ENCODE peak calls at places on chromosomes 13 and 19, in nine cellular contexts. F, T, X, K, Y, L, P, D and V are unnamed samples.

GRCh38 chr13:108154421-108154858 is 60.9 kb downstream of the LIG4 start:
- DNase-seq in X (no peak), L (no peak), T (no peak), F (no peak), P (no peak), K (no peak), Y (no peak), D (peak), V (no peak)

GRCh38 chr19:2270572-2271515 is 11.1 kb downstream of the PEAK3 start:
- DNase-seq in F (peak), K (peak), Y (peak), X (peak), P (peak), L (peak), D (peak), T (peak), V (peak)

GRCh38 chr19:32971715-32972540 is at the start of the genes CEP89 and FAAP24:
- DNase-seq in L (peak), F (peak), K (peak), X (peak), P (peak), D (peak), T (peak), Y (peak), V (peak)

GRCh38 chr13:77831870-77832269 is 86.8 kb downstream of the EDNRB start:
- DNase-seq in Y (no peak), D (no peak), F (no peak), L (no peak), P (no peak), X (no peak), K (no peak), T (no peak), V (no peak)

GRCh38 chr13:113777311-113778260 is 18.6 kb downstream of the TMEM255B start:
- DNase-seq in F (no peak), P (no peak), D (no peak), L (no peak), X (no peak), K (no peak), T (no peak), Y (peak), V (no peak)

GRCh38 chr13:40333238-40333637 is 333.2 kb downstream of the FOXO1 start:
- DNase-seq in L (no peak), K (no peak), P (no peak), X (no peak), T (no peak), D (no peak), F (no peak), Y (no peak), V (no peak)

GRCh38 chr19:38698225-38699026 is 45.8 kb downstream of the CAPN12 start:
- DNase-seq in Y (no peak), L (no peak), K (no peak), P (no peak), X (no peak), T (no peak), F (no peak), D (no peak), V (no peak)

GRCh38 chr19:20423381-20424207 is 142.0 kb downstream of the ZNF737 start:
- DNase-seq in D (peak), L (no peak), K (peak), Y (peak), T (peak), X (peak), P (peak), F (peak), V (no peak)

GRCh38 chr13:112756967-112757758 is 67.3 kb downstream of the ATP11A start:
- DNase-seq in F (peak), T (no peak), P (no peak), X (no peak), D (no peak), Y (peak), K (no peak), L (no peak), V (no peak)

GRCh38 chr13:67481445-67481844 is 251.3 kb upstream of the PCDH9 start:
- DNase-seq in Y (no peak), X (no peak), D (no peak), P (no peak), L (no peak), T (no peak), F (no peak), K (no peak), V (no peak)

GRCh38 chr19:53991224-53992113 is at the start of gene CACNG6:
- DNase-seq in P (no peak), X (no peak), K (no peak), L (no peak), Y (no peak), F (no peak), T (no peak), D (no peak), V (no peak)

GRCh38 chr19:11451327-11451941 is 16.0 kb downstream of the PRKCSH start:
- DNase-seq in F (no peak), Y (no peak), X (no peak), L (no peak), P (no peak), T (no peak), K (no peak), D (no peak), V (no peak)

GRCh38 chr13:23671367-23671766 is 101.2 kb downstream of the TNFRSF19 start:
- DNase-seq in T (peak), P (no peak), Y (peak), L (no peak), D (no peak), K (no peak), F (no peak), X (no peak), V (no peak)

GRCh38 chr13:27309967-27310598 is 39.5 kb downstream of the RASL11A start:
- DNase-seq in T (no peak), D (no peak), X (no peak), L (no peak), Y (no peak), F (no peak), P (no peak), K (no peak), V (no peak)

GRCh38 chr13:78875792-78876580 is 217.0 kb upstream of the OBI1 start:
- DNase-seq in F (peak), K (no peak), T (no peak), Y (no peak), D (no peak), X (no peak), P (no peak), L (no peak), V (no peak)

GRCh38 chr13:93708323-93709075 is 481.9 kb downstream of the GPC6 start:
- DNase-seq in D (no peak), L (no peak), K (no peak), P (no peak), T (no peak), X (no peak), Y (no peak), F (no peak), V (no peak)

GRCh38 chr19:1264801-1265610 is 4.1 kb upstream of the CIRBP start:
- DNase-seq in K (no peak), L (peak), T (peak), F (peak), P (peak), D (peak), X (no peak), Y (peak), V (no peak)

GRCh38 chr13:74251778-74252519 is 117.7 kb upstream of the KLF12 start:
- DNase-seq in D (no peak), X (no peak), T (peak), L (peak), Y (no peak), P (no peak), F (no peak), K (no peak), V (no peak)

GRCh38 chr19:32652893-32653625 is 21.9 kb downstream of the ANKRD27 start:
- DNase-seq in Y (peak), L (peak), F (peak), D (peak), K (peak), T (peak), X (no peak), P (peak), V (no peak)

GRCh38 chr19:34962945-34963530 is 991 bp downstream of the ZNF792 start:
- DNase-seq in P (peak), Y (peak), F (no peak), L (peak), X (no peak), T (no peak), K (no peak), D (no peak), V (peak)

GRCh38 chr19:38304866-38305429 is 897 bp downstream of the C19orf33 start:
- DNase-seq in T (no peak), L (peak), X (no peak), K (no peak), P (peak), Y (peak), F (no peak), D (peak), V (no peak)

GRCh38 chr13:21012211-21012610 is 49.2 kb downstream of the LATS2 start:
- DNase-seq in K (no peak), L (no peak), P (no peak), D (no peak), F (peak), Y (no peak), T (no peak), X (no peak), V (no peak)

GRCh38 chr13:20016649-20017364 is 58.3 kb downstream of the ZMYM2 start:
- DNase-seq in D (no peak), X (no peak), P (no peak), K (no peak), Y (no peak), L (no peak), F (no peak), T (no peak), V (no peak)

GRCh38 chr13:99860736-99861135 is 110.8 kb downstream of the ZIC5 start:
- DNase-seq in D (no peak), Y (no peak), T (no peak), K (no peak), F (no peak), X (no peak), P (no peak), L (no peak), V (no peak)

GRCh38 chr19:41223431-41224234 is 4.6 kb downstream of the AXL start:
- DNase-seq in D (no peak), F (no peak), L (no peak), P (no peak), Y (peak), T (peak), X (no peak), K (no peak), V (no peak)

GRCh38 chr13:51590966-51591627 is 6.8 kb downstream of the WDFY2 start:
- DNase-seq in Y (peak), L (no peak), D (peak), K (peak), F (no peak), T (peak), P (no peak), X (no peak), V (no peak)

GRCh38 chr19:30425885-30426838 is 54.0 kb downstream of the ZNF536 start:
- DNase-seq in P (no peak), F (no peak), L (no peak), T (no peak), X (no peak), D (no peak), K (no peak), Y (no peak), V (peak)

GRCh38 chr13:86758116-86758515 is 913.1 kb upstream of the SLITRK5 start:
- DNase-seq in K (no peak), L (no peak), P (no peak), D (no peak), X (no peak), Y (no peak), T (no peak), F (no peak), V (no peak)

GRCh38 chr19:45010306-45010705 is 9.0 kb downstream of the RELB start:
- DNase-seq in P (no peak), Y (no peak), T (no peak), D (no peak), F (no peak), L (peak), K (no peak), X (no peak), V (no peak)

GRCh38 chr19:4742717-4743646 is 19.3 kb upstream of the DPP9 start:
- DNase-seq in Y (no peak), X (no peak), D (peak), T (no peak), K (no peak), P (no peak), L (peak), F (no peak), V (no peak)

GRCh38 chr19:3548594-3548993 is 8.8 kb downstream of the MFSD12 start:
- DNase-seq in L (no peak), X (no peak), F (peak), Y (no peak), D (no peak), P (no peak), T (no peak), K (no peak), V (no peak)

GRCh38 chr13:86900906-86901305 is 770.3 kb upstream of the SLITRK5 start:
- DNase-seq in X (no peak), F (no peak), K (no peak), P (no peak), Y (no peak), T (no peak), D (no peak), L (no peak), V (no peak)

GRCh38 chr13:43293986-43294880 is 270.8 kb downstream of the DNAJC15 start:
- DNase-seq in D (no peak), L (peak), X (no peak), K (no peak), F (no peak), T (no peak), Y (no peak), P (no peak), V (no peak)

GRCh38 chr13:20772401-20773131 is 1.2 kb downstream of the EEF1AKMT1 start:
- DNase-seq in X (no peak), D (no peak), L (no peak), K (no peak), P (no peak), T (peak), F (no peak), Y (no peak), V (no peak)

GRCh38 chr13:95201814-95202521 is 99.3 kb downstream of the ABCC4 start:
- DNase-seq in Y (no peak), X (no peak), P (no peak), K (no peak), L (peak), F (no peak), D (no peak), T (peak), V (no peak)

GRCh38 chr19:18219911-18220631 is 6.2 kb downstream of the PDE4C start:
- DNase-seq in P (no peak), L (no peak), K (no peak), F (no peak), T (no peak), D (no peak), X (no peak), Y (no peak), V (no peak)

GRCh38 chr13:83825676-83826075 is 56.6 kb downstream of the SLITRK1 start:
- DNase-seq in L (no peak), P (no peak), X (no peak), T (no peak), D (no peak), F (no peak), Y (no peak), K (no peak), V (no peak)

GRCh38 chr19:4052114-4052992 is 14.3 kb downstream of the ZBTB7A start:
- DNase-seq in F (peak), T (no peak), K (no peak), Y (no peak), X (peak), L (peak), D (peak), P (peak), V (no peak)

GRCh38 chr19:6060600-6061391 is 49.5 kb downstream of the RFX2 start:
- DNase-seq in X (no peak), D (no peak), Y (peak), T (peak), K (no peak), F (peak), L (peak), P (no peak), V (peak)

GRCh38 chr13:111610077-111610476 is 289.6 kb downstream of the TEX29 start:
- DNase-seq in X (no peak), Y (no peak), F (no peak), P (no peak), K (no peak), T (no peak), L (no peak), D (no peak), V (no peak)

DNA sequence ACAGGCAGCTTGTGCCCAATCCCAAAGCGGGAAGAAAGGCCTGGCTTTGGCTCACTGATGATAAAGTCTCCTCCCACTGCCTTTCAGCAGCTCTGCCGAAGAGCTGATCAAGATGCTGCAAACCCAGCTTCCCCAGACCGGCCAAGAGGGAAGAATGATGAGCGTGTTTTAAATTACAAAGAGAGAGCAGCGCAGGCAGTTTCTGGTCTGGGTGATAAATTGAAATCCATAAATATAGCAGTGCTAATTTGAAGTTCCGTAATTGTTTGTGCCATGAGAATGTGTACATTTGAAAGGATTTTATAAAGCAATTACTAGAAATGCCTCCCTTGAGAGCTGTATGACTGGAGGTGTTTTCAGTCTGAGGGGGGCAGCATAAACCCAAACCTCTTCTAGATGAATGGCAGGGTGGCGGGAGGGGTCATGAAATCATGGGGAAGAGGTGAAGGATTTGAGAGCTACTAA is 171.8 kb downstream of the STK24 start:
- DNase-seq in K (no peak), Y (peak), L (peak), T (peak), X (no peak), D (no peak), F (no peak), P (no peak), V (no peak)
- TF ChIP-seq CTCF in K (no peak), Y (no peak), L (peak), T (no peak), X (no peak), D (no peak), F (no peak), P (no peak), V (no peak)

DNA sequence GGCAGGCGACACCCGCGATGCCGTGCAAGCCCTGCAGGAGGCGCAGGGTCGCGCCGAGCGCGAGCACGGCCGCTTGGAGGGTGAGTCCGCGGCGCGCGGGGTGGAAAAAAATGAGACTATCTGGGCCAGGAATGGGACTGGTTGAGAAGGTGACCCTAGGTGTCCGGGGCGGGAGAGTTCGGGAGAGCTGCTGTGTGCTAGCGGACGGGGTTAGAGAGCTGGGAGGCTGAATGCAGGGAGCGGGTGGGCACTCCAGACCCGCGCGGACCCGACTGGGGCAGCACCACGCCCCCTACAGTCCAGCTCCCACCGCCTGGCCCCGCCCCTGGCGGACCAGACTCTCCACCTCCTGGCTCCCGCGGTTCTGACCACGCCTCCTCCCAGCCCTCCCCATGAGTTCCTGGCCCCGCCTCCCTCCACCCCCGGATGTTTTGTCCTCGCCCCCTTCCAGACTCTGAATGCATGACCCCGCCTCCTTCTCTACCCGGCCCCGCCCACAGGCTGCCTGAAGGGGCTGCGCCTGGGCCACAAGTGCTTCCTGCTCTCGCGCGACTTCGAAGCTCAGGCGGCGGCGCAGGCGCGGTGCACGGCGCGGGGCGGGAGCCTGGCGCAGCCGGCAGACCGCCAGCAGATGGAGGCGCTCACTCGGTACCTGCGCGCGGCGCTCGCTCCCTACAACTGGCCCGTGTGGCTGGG is 1.5 kb downstream of the CLEC11A start:
- DNase-seq in D (peak), F (peak), L (peak), Y (peak), T (peak), K (peak), P (peak), X (peak), V (peak)
- TF ChIP-seq CTCF in D (peak), F (peak), L (peak), Y (no peak), T (peak), K (peak), P (peak), X (peak), V (peak)

GRCh38 chr13:28718538-28719226 is at the start of gene SLC46A3:
- DNase-seq in L (peak), D (peak), T (peak), F (peak), K (peak), Y (peak), P (peak), X (peak), V (peak)
- TF ChIP-seq CTCF in L (no peak), D (no peak), T (no peak), F (peak), K (no peak), Y (no peak), P (peak), X (peak), V (peak)

DNA sequence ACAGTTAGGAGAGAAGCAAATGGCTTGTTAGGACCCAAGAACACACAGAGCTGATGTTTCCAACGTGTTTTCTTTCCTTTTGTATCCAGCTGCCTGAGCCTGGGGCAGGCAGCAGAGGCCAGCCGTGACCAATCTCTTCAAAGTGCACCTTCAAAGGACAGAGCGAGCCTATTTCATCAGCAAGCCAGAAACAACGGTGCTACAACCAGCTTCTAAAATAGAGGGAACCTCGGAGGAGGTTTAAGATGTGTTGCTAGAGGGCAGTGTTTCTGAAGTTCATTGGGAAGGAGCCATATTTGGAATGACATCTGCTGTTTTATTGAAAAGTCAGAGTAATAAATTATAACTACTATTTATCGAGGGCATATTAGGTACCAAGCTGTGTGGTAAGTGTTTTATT is 56.2 kb upstream of the RFC3 start:
- DNase-seq in F (no peak), Y (peak), D (no peak), K (no peak), X (no peak), T (peak), L (no peak), P (no peak), V (no peak)
- TF ChIP-seq CTCF in F (no peak), Y (peak), D (no peak), K (no peak), X (no peak), T (no peak), L (peak), P (peak), V (peak)

GRCh38 chr19:13526552-13526951 is 20.3 kb upstream of the CACNA1A start:
- DNase-seq in P (no peak), F (no peak), T (peak), K (no peak), L (peak), X (no peak), Y (no peak), D (no peak), V (no peak)
- TF ChIP-seq CTCF in P (no peak), F (peak), T (peak), K (no peak), L (peak), X (no peak), Y (peak), D (no peak), V (peak)

GRCh38 chr19:8096071-8096470 is 43.5 kb downstream of the CCL25 start:
- DNase-seq in D (no peak), P (no peak), L (no peak), T (no peak), X (no peak), F (no peak), Y (no peak), K (no peak), V (no peak)
- TF ChIP-seq CTCF in D (no peak), P (no peak), L (peak), T (no peak), X (no peak), F (no peak), Y (no peak), K (no peak), V (no peak)

GRCh38 chr19:29121684-29122083 is 91.3 kb downstream of the UQCRFS1 start:
- DNase-seq in L (no peak), D (no peak), Y (no peak), F (no peak), P (no peak), K (peak), T (peak), X (peak), V (no peak)
- TF ChIP-seq CTCF in L (peak), D (no peak), Y (no peak), F (peak), P (peak), K (no peak), T (peak), X (peak), V (peak)

GRCh38 chr19:49614096-49614857 is 23.3 kb downstream of the PRR12 start:
- DNase-seq in T (peak), X (no peak), P (no peak), K (no peak), Y (peak), F (no peak), D (no peak), L (no peak), V (no peak)
- TF ChIP-seq CTCF in T (no peak), X (no peak), P (no peak), K (no peak), Y (peak), F (no peak), D (no peak), L (no peak), V (no peak)

GRCh38 chr13:24995225-24995804 is 100.6 kb upstream of the PABPC3 start:
- DNase-seq in X (no peak), L (peak), T (peak), Y (peak), P (no peak), K (peak), D (peak), F (no peak), V (no peak)
- TF ChIP-seq CTCF in X (peak), L (peak), T (peak), Y (peak), P (peak), K (peak), D (peak), F (peak), V (peak)